ENCODE peak calls at places on chromosomes 11 and 22, in nine cellular contexts. One of them, this sample, is unnamed.

GRCh38 chr22:46364341-46365165 is 29.0 kb downstream of the TRMU start:
- DNase-seq in EH: no peak
- DNase-seq in T-helper 17 cell: no peak
- DNase-seq in mucosa of gallbladder: no peak
- DNase-seq in glutamatergic neuron: peak; percentile 49
- DNase-seq in endothelial cell of umbilical vein: no peak
- DNase-seq in stomach: no peak
- DNase-seq in lower lobe of right lung: peak; percentile 43
- DNase-seq in activated CD8-positive, alpha-beta memory T cell treated with anti-CD3 and anti-CD28 coated beads for 1 hour: no peak
- DNase-seq in this sample: no peak

GRCh38 chr11:8775341-8776133 is 92.9 kb downstream of the RPL27A start:
- DNase-seq in EH: peak; percentile 84
- DNase-seq in T-helper 17 cell: no peak
- DNase-seq in mucosa of gallbladder: no peak
- DNase-seq in glutamatergic neuron: no peak
- DNase-seq in endothelial cell of umbilical vein: no peak
- DNase-seq in stomach: peak; percentile 42
- DNase-seq in lower lobe of right lung: no peak
- DNase-seq in activated CD8-positive, alpha-beta memory T cell treated with anti-CD3 and anti-CD28 coated beads for 1 hour: no peak
- DNase-seq in this sample: no peak

GRCh38 chr22:17542452-17542851 is 20.8 kb upstream of the SLC25A18 start:
- DNase-seq in EH: no peak
- DNase-seq in T-helper 17 cell: no peak
- DNase-seq in mucosa of gallbladder: no peak
- DNase-seq in glutamatergic neuron: no peak
- DNase-seq in endothelial cell of umbilical vein: no peak
- DNase-seq in stomach: no peak
- DNase-seq in lower lobe of right lung: no peak
- DNase-seq in activated CD8-positive, alpha-beta memory T cell treated with anti-CD3 and anti-CD28 coated beads for 1 hour: no peak
- DNase-seq in this sample: no peak

GRCh38 chr22:48683640-48684039 is 1144.0 kb downstream of the BRD1 start:
- DNase-seq in EH: no peak
- DNase-seq in T-helper 17 cell: no peak
- DNase-seq in mucosa of gallbladder: no peak
- DNase-seq in glutamatergic neuron: no peak
- DNase-seq in endothelial cell of umbilical vein: no peak
- DNase-seq in stomach: no peak
- DNase-seq in lower lobe of right lung: no peak
- DNase-seq in activated CD8-positive, alpha-beta memory T cell treated with anti-CD3 and anti-CD28 coated beads for 1 hour: no peak
- DNase-seq in this sample: no peak

GRCh38 chr11:2726964-2727363 is 27.2 kb upstream of the KCNQ1OT1 start:
- DNase-seq in EH: no peak
- DNase-seq in T-helper 17 cell: no peak
- DNase-seq in mucosa of gallbladder: no peak
- DNase-seq in glutamatergic neuron: no peak
- DNase-seq in endothelial cell of umbilical vein: no peak
- DNase-seq in stomach: no peak
- DNase-seq in lower lobe of right lung: no peak
- DNase-seq in activated CD8-positive, alpha-beta memory T cell treated with anti-CD3 and anti-CD28 coated beads for 1 hour: no peak
- DNase-seq in this sample: no peak

GRCh38 chr11:46338988-46339666 is 8.1 kb upstream of the DGKZ start:
- DNase-seq in EH: peak; percentile 73
- DNase-seq in T-helper 17 cell: no peak
- DNase-seq in mucosa of gallbladder: no peak
- DNase-seq in glutamatergic neuron: peak; percentile 51
- DNase-seq in endothelial cell of umbilical vein: no peak
- DNase-seq in stomach: no peak
- DNase-seq in lower lobe of right lung: no peak
- DNase-seq in activated CD8-positive, alpha-beta memory T cell treated with anti-CD3 and anti-CD28 coated beads for 1 hour: no peak
- DNase-seq in this sample: no peak

GRCh38 chr11:13313005-13313819 is 35.6 kb downstream of the BMAL1 start:
- DNase-seq in EH: no peak
- DNase-seq in T-helper 17 cell: no peak
- DNase-seq in mucosa of gallbladder: no peak
- DNase-seq in glutamatergic neuron: no peak
- DNase-seq in endothelial cell of umbilical vein: no peak
- DNase-seq in stomach: no peak
- DNase-seq in lower lobe of right lung: no peak
- DNase-seq in activated CD8-positive, alpha-beta memory T cell treated with anti-CD3 and anti-CD28 coated beads for 1 hour: no peak
- DNase-seq in this sample: no peak

GRCh38 chr22:18031670-18032454 is 7.5 kb upstream of the MICAL3 start:
- DNase-seq in EH: peak; percentile 97
- DNase-seq in T-helper 17 cell: no peak
- DNase-seq in mucosa of gallbladder: no peak
- DNase-seq in glutamatergic neuron: no peak
- DNase-seq in endothelial cell of umbilical vein: no peak
- DNase-seq in stomach: no peak
- DNase-seq in lower lobe of right lung: no peak
- DNase-seq in activated CD8-positive, alpha-beta memory T cell treated with anti-CD3 and anti-CD28 coated beads for 1 hour: no peak
- DNase-seq in this sample: peak; percentile 83

GRCh38 chr11:22510741-22511140 is 114.9 kb downstream of the FANCF start:
- DNase-seq in EH: no peak
- DNase-seq in T-helper 17 cell: no peak
- DNase-seq in mucosa of gallbladder: no peak
- DNase-seq in glutamatergic neuron: no peak
- DNase-seq in endothelial cell of umbilical vein: no peak
- DNase-seq in stomach: no peak
- DNase-seq in lower lobe of right lung: no peak
- DNase-seq in activated CD8-positive, alpha-beta memory T cell treated with anti-CD3 and anti-CD28 coated beads for 1 hour: no peak
- DNase-seq in this sample: no peak

GRCh38 chr11:6845383-6845782 is at the start of gene OR10A5:
- DNase-seq in EH: no peak
- DNase-seq in T-helper 17 cell: no peak
- DNase-seq in mucosa of gallbladder: no peak
- DNase-seq in glutamatergic neuron: no peak
- DNase-seq in endothelial cell of umbilical vein: no peak
- DNase-seq in stomach: no peak
- DNase-seq in lower lobe of right lung: no peak
- DNase-seq in activated CD8-positive, alpha-beta memory T cell treated with anti-CD3 and anti-CD28 coated beads for 1 hour: no peak
- DNase-seq in this sample: no peak

GRCh38 chr11:94793822-94794221 is 25.7 kb downstream of the AMOTL1 start:
- DNase-seq in EH: peak; percentile 53
- DNase-seq in T-helper 17 cell: no peak
- DNase-seq in mucosa of gallbladder: no peak
- DNase-seq in glutamatergic neuron: no peak
- DNase-seq in endothelial cell of umbilical vein: no peak
- DNase-seq in stomach: no peak
- DNase-seq in lower lobe of right lung: no peak
- DNase-seq in activated CD8-positive, alpha-beta memory T cell treated with anti-CD3 and anti-CD28 coated beads for 1 hour: no peak
- DNase-seq in this sample: no peak

GRCh38 chr22:40007826-40008710 is 13.3 kb downstream of the FAM83F start:
- DNase-seq in EH: no peak
- DNase-seq in T-helper 17 cell: no peak
- DNase-seq in mucosa of gallbladder: no peak
- DNase-seq in glutamatergic neuron: no peak
- DNase-seq in endothelial cell of umbilical vein: no peak
- DNase-seq in stomach: no peak
- DNase-seq in lower lobe of right lung: peak; percentile 58
- DNase-seq in activated CD8-positive, alpha-beta memory T cell treated with anti-CD3 and anti-CD28 coated beads for 1 hour: no peak
- DNase-seq in this sample: no peak

GRCh38 chr11:108793611-108794010 is 128.7 kb downstream of the DDX10 start:
- DNase-seq in EH: no peak
- DNase-seq in T-helper 17 cell: no peak
- DNase-seq in mucosa of gallbladder: no peak
- DNase-seq in glutamatergic neuron: no peak
- DNase-seq in endothelial cell of umbilical vein: no peak
- DNase-seq in stomach: no peak
- DNase-seq in lower lobe of right lung: no peak
- DNase-seq in activated CD8-positive, alpha-beta memory T cell treated with anti-CD3 and anti-CD28 coated beads for 1 hour: no peak
- DNase-seq in this sample: no peak

This sample was measured in smooth muscle cell of the brain vasculature.